ENCODE peak calls at places on chromosomes 16 and 17, in six cellular contexts. M is ovary, C is heart left ventricle, L is left ventricle myocardium inferior, R is PC-3, F is IMR-90. J is an unnamed sample. For H3K9me3 and H3K36me3, the result is how much of the 10 kb centered on the place peaks cover.

GRCh38 chr17:78661092-78661770 is 84.0 kb upstream of the DNAH17 start:
- DNase-seq in M (no peak), C (no peak), L (no peak), R (peak), F (no peak), J (no peak)

GRCh38 chr16:82108774-82109173 is 61.2 kb downstream of the MPHOSPH6 start:
- DNase-seq in M (no peak), C (no peak), L (no peak), R (no peak), F (no peak), J (no peak)

GRCh38 chr17:34010534-34010933 is 244.6 kb upstream of the CCL2 start:
- DNase-seq in M (no peak), C (no peak), L (no peak), R (no peak), F (no peak), J (no peak)

GRCh38 chr16:55401036-55401435 is 77.0 kb downstream of the IRX6 start:
- DNase-seq in M (no peak), C (no peak), L (no peak), R (no peak), F (no peak), J (no peak)

GRCh38 chr17:10295728-10296343 is 77.0 kb downstream of the MYH13 start:
- DNase-seq in M (peak), C (peak), L (peak), R (peak), F (peak), J (peak)

GRCh38 chr17:38748329-38749221 is at the start of gene PCGF2:
- DNase-seq in M (peak), C (peak), L (peak), R (peak), F (peak), J (peak)

GRCh38 chr17:59456428-59456827 is 109.0 kb upstream of the DHX40 start:
- DNase-seq in M (no peak), C (no peak), L (no peak), R (no peak), F (no peak), J (no peak)

GRCh38 chr17:18008496-18009268 is 30.3 kb downstream of the ATPAF2 start:
- DNase-seq in M (no peak), C (no peak), L (no peak), R (peak), F (peak), J (peak)

GRCh38 chr16:64122177-64122576 is 999.7 kb downstream of the CDH11 start:
- DNase-seq in M (no peak), C (no peak), L (no peak), R (peak), F (no peak), J (no peak)

GRCh38 chr17:77725851-77726250 is 232.7 kb upstream of the TNRC6C start:
- DNase-seq in M (no peak), C (no peak), L (no peak), R (no peak), F (no peak), J (no peak)

DNA sequence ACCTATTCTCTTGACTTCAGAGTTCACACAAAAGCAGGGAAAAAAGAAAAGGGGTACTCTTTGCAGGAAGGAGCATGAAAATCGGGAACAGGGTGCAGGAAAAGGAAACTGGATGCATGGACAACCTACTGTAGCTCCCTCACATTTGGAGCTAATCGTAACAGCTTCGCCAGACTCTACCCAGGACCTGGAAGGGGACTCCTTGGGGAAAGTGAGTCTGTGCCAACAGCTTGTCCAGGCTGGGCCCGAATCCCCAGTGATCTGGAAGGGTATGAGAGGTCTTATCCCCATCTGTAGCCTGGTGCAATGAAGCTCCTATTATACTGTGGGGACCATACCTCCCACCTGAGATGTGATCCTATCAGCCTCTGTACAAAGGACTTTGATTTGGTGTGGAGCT is 3.4 kb upstream of the SPOP start:
- DNase-seq in M (no peak), C (no peak), L (no peak), R (no peak), F (no peak), J (no peak)
- H3K9me3 ChIP-seq in M (under half), C (under half), L (under half), R (under half), F (under half), J (under half)

DNA sequence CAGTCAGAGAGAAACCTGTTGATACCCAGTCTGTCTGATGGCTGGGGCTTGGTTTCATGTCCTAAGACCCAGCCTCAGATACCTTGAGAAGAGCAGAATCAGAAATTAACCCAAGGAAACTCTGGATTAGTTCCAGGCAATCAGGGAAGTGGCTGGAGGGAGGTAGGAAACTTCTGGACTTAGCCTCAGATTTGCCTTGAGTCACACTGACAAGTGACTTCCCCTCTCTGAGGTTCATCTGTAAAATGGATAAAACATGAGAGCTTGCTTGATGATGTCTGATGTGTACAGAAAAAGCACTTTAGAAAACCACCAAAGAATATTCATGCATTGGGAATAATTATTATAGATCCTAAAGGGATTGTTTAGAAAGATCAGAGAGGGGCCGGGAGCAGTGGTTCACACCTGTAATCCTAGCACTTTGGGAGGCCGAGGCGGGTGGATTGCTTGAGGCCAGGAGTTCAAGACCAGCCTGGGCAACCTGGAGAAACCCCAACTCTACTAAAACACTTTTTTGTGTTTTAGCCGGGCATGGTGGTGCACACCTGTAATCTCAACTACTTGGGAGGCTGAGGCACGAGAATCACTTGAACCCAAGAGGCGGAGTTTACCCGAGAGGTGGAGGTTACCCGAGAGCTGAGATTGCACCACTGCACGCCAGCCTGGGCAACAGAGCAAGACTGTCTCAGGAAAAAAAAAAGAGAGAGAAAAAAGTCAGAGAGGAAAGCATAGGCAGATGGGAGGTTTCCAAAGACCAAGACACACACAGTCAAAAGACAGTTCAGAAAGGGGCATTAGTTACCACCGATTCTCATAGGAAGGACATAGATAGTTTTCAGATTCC is 3.8 kb downstream of the CIITA start:
- DNase-seq in M (no peak), C (no peak), L (no peak), R (no peak), F (no peak), J (no peak)
- H3K4me3 ChIP-seq in M (no peak), C (no peak), L (peak), R (no peak), F (no peak), J (no peak)

GRCh38 chr17:14228903-14229302 is 7.8 kb downstream of the CDRT15 start:
- DNase-seq in M (no peak), C (no peak), L (no peak), R (no peak), F (peak), J (no peak)
- H3K36me3 ChIP-seq in M (under half), C (under half), L (under half), R (under half), F (under half), J (under half)

GRCh38 chr16:35745191-35745590 is 2285.8 kb downstream of the TP53TG3F start:
- DNase-seq in M (no peak), C (no peak), L (no peak), R (no peak), F (no peak), J (no peak)

GRCh38 chr16:35746963-35747657 is 2287.7 kb downstream of the TP53TG3F start:
- DNase-seq in M (no peak), C (no peak), L (no peak), R (no peak), F (no peak), J (no peak)

GRCh38 chr16:35745821-35746248 is 2286.4 kb downstream of the TP53TG3F start:
- DNase-seq in M (no peak), C (no peak), L (no peak), R (no peak), F (no peak), J (no peak)

GRCh38 chr16:35747658-35748455 is 2288.4 kb downstream of the TP53TG3F start:
- DNase-seq in M (no peak), C (no peak), L (no peak), R (no peak), F (no peak), J (no peak)

GRCh38 chr16:35746281-35746962 is 2287.0 kb downstream of the TP53TG3F start:
- DNase-seq in M (no peak), C (no peak), L (no peak), R (no peak), F (no peak), J (no peak)
- H3K9me3 ChIP-seq in M (under half), C (under half), L (under half), R (under half), F (under half), J (under half)

DNA sequence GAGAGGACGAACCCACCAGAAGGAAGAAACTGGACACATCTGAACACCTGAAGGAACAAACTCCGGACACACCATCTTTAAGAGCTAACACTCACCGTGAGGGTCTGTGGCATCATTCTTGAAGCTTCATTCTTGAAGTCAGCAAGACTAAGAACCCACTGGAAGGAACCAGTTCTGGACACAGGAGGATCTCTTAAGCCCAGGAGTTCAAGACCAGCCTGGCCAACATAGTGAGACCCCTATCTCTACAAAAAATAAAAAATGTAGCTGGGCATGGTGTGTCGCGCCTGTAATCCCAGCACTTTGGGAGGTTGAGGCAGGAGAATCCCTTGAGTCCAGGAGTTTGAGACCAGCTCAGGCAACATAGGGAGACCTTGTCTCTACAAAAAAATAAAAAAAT is 20.5 kb upstream of the WIPF2 start:
- DNase-seq in M (no peak), C (no peak), L (no peak), R (no peak), F (no peak), J (no peak)
- H3K4me3 ChIP-seq in M (no peak), C (no peak), L (no peak), R (no peak), F (no peak), J (no peak)

GRCh38 chr17:80287806-80288579 is 27.3 kb downstream of the RNF213 start:
- DNase-seq in M (no peak), C (no peak), L (no peak), R (no peak), F (no peak), J (no peak)
- H3K36me3 ChIP-seq in M (under half), C (under half), L (half or more), R (under half), F (half or more), J (half or more)

DNA sequence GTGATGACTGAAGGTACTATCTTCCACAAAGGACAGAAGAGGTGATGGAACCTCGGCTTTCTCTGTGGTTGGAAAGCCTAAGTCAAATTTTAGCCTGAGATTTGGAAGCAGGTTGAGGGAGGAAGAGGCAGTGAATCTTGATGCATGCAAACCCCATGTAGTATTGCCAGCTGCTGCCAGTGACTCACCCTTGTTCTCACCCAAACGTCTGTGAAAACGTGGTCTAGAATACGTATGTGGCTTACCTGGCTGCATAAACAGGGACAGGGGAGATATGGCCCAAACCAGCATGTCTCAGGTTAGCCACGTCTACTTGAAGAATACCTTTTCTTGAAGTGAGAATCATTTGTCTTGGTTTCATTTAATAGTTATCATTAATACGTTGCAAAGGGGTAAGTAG is 438.0 kb upstream of the MAF start:
- DNase-seq in M (no peak), C (no peak), L (no peak), R (no peak), F (no peak), J (no peak)
- H3K9me3 ChIP-seq in M (under half), C (under half), L (under half), R (under half), F (under half), J (under half)

DNA sequence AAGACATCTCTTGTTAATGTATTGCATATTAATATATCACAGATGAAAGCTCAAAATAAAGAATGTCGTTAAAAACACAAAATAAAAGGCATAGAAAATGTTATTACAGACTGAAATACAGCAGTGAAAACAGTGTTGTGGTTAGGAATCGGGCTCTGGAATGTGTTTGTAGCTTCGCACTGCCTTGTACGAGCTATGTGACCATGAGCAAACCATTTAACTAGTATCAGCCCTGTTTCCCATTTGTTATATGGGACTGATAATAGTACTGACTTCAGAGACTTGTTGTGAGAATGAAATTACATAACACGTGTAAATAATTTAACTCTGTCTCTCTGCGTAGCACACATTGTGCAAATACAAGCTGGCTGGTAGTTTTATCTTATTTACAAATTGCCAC is 648 bp upstream of the RBFOX1 start:
- DNase-seq in M (no peak), C (no peak), L (no peak), R (no peak), F (no peak), J (no peak)
- H3K4me3 ChIP-seq in M (no peak), C (peak), L (peak), R (no peak), F (no peak), J (no peak)

GRCh38 chr17:44854201-44854600 is 6.5 kb downstream of the HIGD1B start:
- DNase-seq in M (no peak), C (no peak), L (no peak), R (no peak), F (no peak), J (no peak)
- H3K36me3 ChIP-seq in M (under half), C (half or more), L (half or more), R (half or more), F (half or more), J (half or more)